ENCODE peak calls at places on chromosomes 16 and 17, in four cellular contexts. P, W, T and C are unnamed samples.

GRCh38 chr17:76539631-76540271 is at the start of gene PRCD:
- DNase-seq in T (no peak), W (no peak), P (no peak), C (peak; percentile 59)

GRCh38 chr17:45086865-45087495 is 25.9 kb downstream of the NMT1 start:
- DNase-seq in W (no peak), P (no peak), T (no peak), C (no peak)

GRCh38 chr17:40341808-40342574 is 22.5 kb downstream of the GJD3 start:
- DNase-seq in T (no peak), W (peak; percentile 64), P (peak; percentile 82), C (peak; percentile 72)

GRCh38 chr16:67009158-67009557 is 19.8 kb upstream of the CBFB start:
- DNase-seq in T (no peak), P (no peak), W (no peak), C (no peak)

GRCh38 chr17:34251186-34251585 is 3.9 kb upstream of the CCL2 start:
- DNase-seq in P (no peak), T (no peak), W (no peak), C (no peak)

GRCh38 chr17:72394531-72394930 is 273.7 kb downstream of the SOX9 start:
- DNase-seq in T (no peak), W (no peak), P (no peak), C (no peak)

GRCh38 chr17:78600181-78600651 is 23.0 kb upstream of the DNAH17 start:
- DNase-seq in W (no peak), P (no peak), T (no peak), C (peak; percentile 67)

GRCh38 chr17:28576758-28577465 is at the start of gene ALDOC:
- DNase-seq in W (peak; percentile 86), P (peak; percentile 100), T (peak; percentile 88), C (peak; percentile 95)

GRCh38 chr16:88453217-88453531 is at the start of gene ZFPM1:
- DNase-seq in T (no peak), P (no peak), W (no peak), C (no peak)

GRCh38 chr17:34414338-34414737 is 51.3 kb upstream of the CCL1 start:
- DNase-seq in T (no peak), W (no peak), P (no peak), C (no peak)

GRCh38 chr17:76354747-76355310 is 1.1 kb upstream of the PRPSAP1 start:
- DNase-seq in T (no peak), P (peak; percentile 68), W (no peak), C (no peak)

GRCh38 chr16:49464877-49465504 is 91.4 kb downstream of the C16orf78 start:
- DNase-seq in W (no peak), P (peak; percentile 62), T (no peak), C (no peak)

GRCh38 chr17:6901086-6901485 is 69.6 kb upstream of the TEKT1 start:
- DNase-seq in T (no peak), P (no peak), W (no peak), C (no peak)

GRCh38 chr17:67520282-67520906 is 143.3 kb downstream of the PITPNC1 start:
- DNase-seq in T (no peak), W (no peak), P (no peak), C (no peak)

GRCh38 chr17:7262192-7263070 is at the start of gene CLDN7:
- DNase-seq in P (no peak), T (no peak), W (no peak), C (no peak)

GRCh38 chr16:50300942-50301625 is 34.7 kb downstream of the ADCY7 start:
- DNase-seq in W (no peak), T (no peak), P (no peak), C (no peak)

GRCh38 chr17:50683434-50684287 is 24.1 kb downstream of the ANKRD40 start:
- DNase-seq in W (no peak), T (no peak), P (no peak), C (no peak)
- TF ChIP-seq MAX in W (peak; percentile 46), T (no peak), P (no peak), C (no peak)

GRCh38 chr16:2798723-2799204 is 494 bp downstream of the PRSS41 start:
- DNase-seq in T (no peak), W (no peak), P (no peak), C (no peak)

GRCh38 chr16:2799205-2799851 is 1.1 kb downstream of the PRSS41 start:
- DNase-seq in T (no peak), W (no peak), P (no peak), C (no peak)

GRCh38 chr16:2803545-2804195 is 5.4 kb downstream of the PRSS41 start:
- DNase-seq in P (no peak), T (no peak), W (no peak), C (no peak)

GRCh38 chr16:2795714-2796143 is 2.5 kb upstream of the PRSS41 start:
- DNase-seq in P (no peak), T (no peak), W (no peak), C (no peak)

GRCh38 chr16:2799852-2800226 is 1.6 kb downstream of the PRSS41 start:
- DNase-seq in P (no peak), W (peak; percentile 48), T (no peak), C (no peak)
- TF ChIP-seq POLR2AphosphoS2 in P (no peak), W (no peak), T (no peak), C (no peak)

GRCh38 chr16:81096715-81097208 is 567 bp upstream of the GCSH start:
- DNase-seq in W (no peak), T (no peak), P (no peak), C (no peak)

GRCh38 chr16:81097230-81097629 is 1.0 kb upstream of the GCSH start:
- DNase-seq in W (no peak), P (no peak), T (no peak), C (no peak)

GRCh38 chr16:81094771-81095251 is 1.4 kb downstream of the GCSH start:
- DNase-seq in T (no peak), P (no peak), W (no peak), C (no peak)

GRCh38 chr16:81095653-81095952 is 592 bp downstream of the GCSH start:
- DNase-seq in P (no peak), T (no peak), W (no peak), C (no peak)

DNA sequence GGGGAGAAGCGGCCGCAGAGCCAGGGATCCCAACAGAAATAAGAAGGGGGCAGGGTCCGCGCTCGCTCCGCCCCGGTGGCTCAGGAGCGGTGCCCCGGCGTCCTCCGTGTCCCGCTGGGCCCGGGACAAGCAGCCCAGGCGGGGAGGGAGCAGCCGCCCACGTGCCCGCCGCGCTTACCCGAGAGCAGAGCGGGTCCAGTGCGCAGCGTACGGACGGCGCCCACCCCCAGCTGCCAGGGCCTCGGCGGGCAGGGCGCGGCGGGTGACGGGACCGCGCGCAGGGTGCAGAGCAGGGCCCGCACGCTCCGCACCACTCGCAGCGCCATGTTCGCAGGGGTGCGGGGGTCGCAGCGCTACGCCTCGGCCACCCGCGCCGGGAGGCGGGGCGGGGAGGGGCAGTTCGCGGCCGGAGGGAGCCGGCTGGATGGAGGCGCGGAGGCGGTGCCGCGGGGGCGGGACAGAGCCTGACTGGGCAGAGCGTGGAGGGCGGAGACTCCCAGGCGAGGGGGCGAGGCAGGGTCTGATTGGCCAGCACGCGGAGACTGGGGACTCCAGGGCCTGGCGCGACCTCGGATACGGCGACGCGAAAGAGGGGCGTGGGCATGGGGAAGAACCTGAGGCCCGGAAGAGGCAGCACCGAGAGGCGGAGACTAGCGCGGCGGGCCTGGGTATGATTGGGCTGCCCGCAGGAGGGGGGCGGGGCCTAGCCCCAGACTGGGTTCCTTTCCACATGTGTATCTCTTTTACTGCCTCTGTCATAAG is at the start of gene GCSH:
- DNase-seq in W (peak; percentile 98), T (peak; percentile 95), P (peak; percentile 99), C (peak; percentile 94)
- TF ChIP-seq REST in W (no peak), T (no peak), P (peak; percentile 70), C (no peak)

DNA sequence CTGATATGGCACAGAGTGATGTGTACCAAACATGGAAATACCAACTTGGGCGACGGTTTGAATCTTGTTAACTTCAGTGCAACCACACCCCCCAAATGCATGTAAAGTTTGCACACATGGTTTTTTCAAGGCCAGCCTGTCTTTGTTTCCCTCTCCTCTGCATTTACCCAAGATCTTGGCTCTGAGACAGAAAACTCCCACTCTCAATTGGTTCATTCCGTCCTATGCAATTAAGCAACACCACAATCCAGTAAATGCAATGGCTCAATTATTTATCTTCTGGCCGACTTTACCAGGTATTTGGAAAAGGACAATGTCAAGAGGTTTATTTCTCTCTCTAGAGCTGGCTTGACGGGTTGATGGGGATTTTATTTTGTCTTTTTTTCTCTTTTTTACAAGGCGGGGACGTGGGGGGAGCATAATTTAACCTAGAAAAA is 1.0 kb downstream of the STAT3 start:
- DNase-seq in T (no peak), W (peak; percentile 90), P (no peak), C (no peak)
- TF ChIP-seq MAX in T (no peak), W (peak; percentile 60), P (no peak), C (no peak)

DNA sequence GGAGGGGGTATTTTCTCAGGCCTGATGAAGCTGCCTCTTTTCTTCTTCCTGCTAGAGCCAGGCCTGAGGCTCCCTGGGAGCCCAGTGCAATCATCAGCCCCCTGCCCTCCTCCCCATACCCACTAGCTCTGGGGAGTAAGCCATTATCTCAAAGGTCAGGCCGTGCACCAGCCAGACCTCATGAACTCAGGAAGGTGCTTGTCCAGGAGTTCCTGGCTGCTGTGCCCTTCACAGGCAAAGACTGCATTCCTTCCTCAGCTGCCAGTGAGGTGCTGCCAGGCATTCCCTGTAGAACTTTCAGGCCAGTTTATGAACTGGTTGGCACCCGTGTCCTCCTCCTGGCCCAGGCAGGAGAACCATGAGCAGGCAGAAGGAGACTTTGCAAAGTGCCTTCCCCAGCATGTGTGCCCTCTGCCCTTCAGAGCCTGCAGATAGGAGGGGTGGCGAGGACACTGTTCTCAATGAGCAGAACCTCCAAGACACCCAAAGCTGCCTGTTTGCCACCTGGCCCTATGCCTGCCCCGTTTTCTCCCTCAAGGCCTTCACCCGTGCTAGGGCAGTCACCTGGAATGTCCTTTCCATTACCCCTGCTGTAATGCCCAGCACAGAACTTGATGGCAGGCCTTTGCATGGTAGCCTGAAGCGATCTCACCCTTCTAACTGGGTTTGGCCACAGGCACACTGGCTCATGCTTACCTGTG is 7.7 kb downstream of the TBX2 start:
- DNase-seq in P (no peak), W (no peak), T (no peak), C (no peak)
- TF ChIP-seq POLR2AphosphoS2 in P (no peak), W (no peak), T (no peak), C (no peak)